ENCODE peak calls at places on chromosomes 1 and 21, in ten cellular contexts. V, N, P, G, A, S, Q, U, M and J are unnamed samples.

GRCh38 chr1:206110820-206111219 is 6.4 kb downstream of the AVPR1B start:
- DNase-seq in V (no peak), N (no peak), P (no peak), G (no peak), A (no peak), S (no peak), Q (no peak), U (no peak), M (no peak), J (no peak)

GRCh38 chr1:161188381-161188780 is 10.5 kb downstream of the ADAMTS4 start:
- DNase-seq in V (no peak), N (no peak), P (no peak), G (no peak), A (no peak), S (no peak), Q (no peak), U (no peak), M (no peak), J (no peak)

GRCh38 chr1:115069626-115070308 is 19.5 kb downstream of the TSPAN2 start:
- DNase-seq in V (no peak), N (no peak), P (no peak), G (peak; percentile 69), A (no peak), S (no peak), Q (no peak), U (peak; percentile 28), M (no peak), J (no peak)

GRCh38 chr21:42970946-42971653 is 3.3 kb upstream of the PKNOX1 start:
- DNase-seq in V (no peak), N (peak; percentile 31), P (no peak), G (no peak), A (no peak), S (no peak), Q (peak; percentile 45), U (no peak), M (no peak), J (no peak)

GRCh38 chr1:234919061-234919755 is 209.4 kb downstream of the TOMM20 start:
- DNase-seq in V (no peak), N (no peak), P (no peak), G (no peak), A (no peak), S (no peak), Q (no peak), U (no peak), M (no peak), J (peak; percentile 31)

GRCh38 chr1:155078496-155079209 is at the start of gene EFNA3:
- DNase-seq in V (peak; percentile 89), N (peak; percentile 74), P (peak; percentile 46), G (peak; percentile 77), A (peak; percentile 61), S (peak; percentile 81), Q (peak; percentile 78), U (peak; percentile 32), M (peak; percentile 80), J (peak; percentile 66)

GRCh38 chr1:202588644-202589189 is 121.5 kb downstream of the SYT2 start:
- DNase-seq in V (no peak), N (no peak), P (no peak), G (peak; percentile 81), A (peak; percentile 13), S (peak; percentile 59), Q (no peak), U (no peak), M (no peak), J (no peak)

GRCh38 chr1:167263784-167264464 is 43.2 kb downstream of the POU2F1 start:
- DNase-seq in V (no peak), N (no peak), P (no peak), G (no peak), A (no peak), S (peak; percentile 34), Q (no peak), U (no peak), M (no peak), J (no peak)

GRCh38 chr1:161439280-161440232 is 65.7 kb upstream of the FCGR2A start:
- DNase-seq in V (no peak), N (peak; percentile 56), P (peak; percentile 55), G (peak; percentile 25), A (peak; percentile 22), S (peak; percentile 31), Q (peak; percentile 43), U (peak; percentile 4), M (peak; percentile 67), J (no peak)

GRCh38 chr1:109400035-109400655 is 2.4 kb upstream of the SORT1 start:
- DNase-seq in V (no peak), N (no peak), P (no peak), G (no peak), A (no peak), S (no peak), Q (no peak), U (no peak), M (no peak), J (no peak)

GRCh38 chr1:109579496-109579895 is 31.1 kb downstream of the GNAI3 start:
- DNase-seq in V (no peak), N (no peak), P (peak; percentile 11), G (no peak), A (peak; percentile 10), S (no peak), Q (no peak), U (peak; percentile 67), M (no peak), J (no peak)

GRCh38 chr1:227884370-227885134 is 63.2 kb downstream of the WNT9A start:
- DNase-seq in V (no peak), N (no peak), P (no peak), G (no peak), A (no peak), S (no peak), Q (no peak), U (no peak), M (peak; percentile 8), J (no peak)

GRCh38 chr21:38773108-38774061 is 32.3 kb upstream of the ETS2 start:
- DNase-seq in V (no peak), N (no peak), P (peak; percentile 100), G (peak; percentile 96), A (peak; percentile 91), S (peak; percentile 95), Q (no peak), U (peak; percentile 95), M (no peak), J (no peak)

GRCh38 chr1:100657876-100658715 is 61.4 kb upstream of the VCAM1 start:
- DNase-seq in V (no peak), N (no peak), P (no peak), G (no peak), A (peak; percentile 29), S (no peak), Q (no peak), U (no peak), M (no peak), J (no peak)

GRCh38 chr1:153190373-153190772 is 12.9 kb upstream of the LELP1 start:
- DNase-seq in V (no peak), N (no peak), P (no peak), G (peak; percentile 71), A (no peak), S (peak; percentile 56), Q (peak; percentile 58), U (no peak), M (no peak), J (no peak)

GRCh38 chr1:153195216-153195615 is 8.0 kb upstream of the LELP1 start:
- DNase-seq in V (no peak), N (no peak), P (no peak), G (no peak), A (no peak), S (no peak), Q (no peak), U (no peak), M (no peak), J (no peak)

GRCh38 chr1:153194331-153195050 is 8.7 kb upstream of the LELP1 start:
- DNase-seq in V (no peak), N (no peak), P (no peak), G (no peak), A (no peak), S (no peak), Q (no peak), U (no peak), M (no peak), J (no peak)

GRCh38 chr1:153192697-153193096 is 10.5 kb upstream of the LELP1 start:
- DNase-seq in V (peak; percentile 52), N (peak; percentile 43), P (no peak), G (peak; percentile 74), A (no peak), S (peak; percentile 74), Q (peak; percentile 88), U (no peak), M (no peak), J (peak; percentile 58)
- TF ChIP-seq CTCF in V (peak; percentile 53), N (peak; percentile 91), P (no peak), G (peak; percentile 87), A (no peak), S (peak; percentile 94), Q (peak; percentile 88), U (peak; percentile 6), M (peak; percentile 42), J (peak; percentile 31)

GRCh38 chr1:22420456-22421053 is 31.1 kb upstream of the ZBTB40 start:
- DNase-seq in V (peak; percentile 86), N (peak; percentile 93), P (peak; percentile 71), G (peak; percentile 82), A (peak; percentile 87), S (peak; percentile 85), Q (peak; percentile 92), U (peak; percentile 70), M (peak; percentile 83), J (peak; percentile 91)
- TF ChIP-seq CTCF in V (peak; percentile 21), N (peak; percentile 91), P (peak; percentile 75), G (peak; percentile 89), A (peak; percentile 88), S (peak; percentile 89), Q (peak; percentile 78), U (peak; percentile 84), M (peak; percentile 77), J (peak; percentile 24)

GRCh38 chr1:22816063-22816775 is 105.6 kb downstream of the EPHB2 start:
- DNase-seq in V (no peak), N (no peak), P (no peak), G (no peak), A (no peak), S (no peak), Q (no peak), U (no peak), M (no peak), J (no peak)

GRCh38 chr1:22818061-22818770 is 107.6 kb downstream of the EPHB2 start:
- DNase-seq in V (no peak), N (no peak), P (no peak), G (no peak), A (no peak), S (no peak), Q (no peak), U (no peak), M (no peak), J (no peak)

GRCh38 chr1:22817462-22817861 is 106.8 kb downstream of the EPHB2 start:
- DNase-seq in V (no peak), N (no peak), P (no peak), G (peak; percentile 68), A (no peak), S (no peak), Q (no peak), U (no peak), M (no peak), J (no peak)

GRCh38 chr1:22815421-22816062 is 104.9 kb downstream of the EPHB2 start:
- DNase-seq in V (no peak), N (no peak), P (no peak), G (no peak), A (no peak), S (no peak), Q (no peak), U (no peak), M (no peak), J (no peak)

GRCh38 chr1:22816803-22817202 is 106.2 kb downstream of the EPHB2 start:
- DNase-seq in V (no peak), N (no peak), P (no peak), G (no peak), A (no peak), S (no peak), Q (no peak), U (no peak), M (no peak), J (no peak)
- TF ChIP-seq CTCF in V (no peak), N (no peak), P (no peak), G (no peak), A (no peak), S (no peak), Q (no peak), U (no peak), M (no peak), J (no peak)

GRCh38 chr1:82517586-82517985 is 716.9 kb downstream of the ADGRL2 start:
- DNase-seq in V (no peak), N (peak; percentile 62), P (peak; percentile 26), G (peak; percentile 7), A (peak; percentile 30), S (peak; percentile 17), Q (peak; percentile 56), U (peak; percentile 29), M (peak; percentile 5), J (peak; percentile 7)
- TF ChIP-seq CTCF in V (no peak), N (no peak), P (no peak), G (peak; percentile 8), A (no peak), S (no peak), Q (no peak), U (peak; percentile 25), M (no peak), J (no peak)